ENCODE peak calls at places on chromosomes 1 and 21, in eight cellular contexts. C is adrenal gland, M is Caco-2, W is fibroblast of pulmonary artery, J is A549, F is lung, E is brain microvascular endothelial cell, Q is pancreas. I is an unnamed sample.

GRCh38 chr1:224592636-224593579 is 23.2 kb upstream of the CNIH3 start:
- DNase-seq in J (no peak), F (no peak), W (peak), Q (no peak), E (peak), M (no peak), C (no peak), I (peak)

GRCh38 chr1:226061793-226062557 is 541 bp upstream of the H3-3A start:
- DNase-seq in J (peak), W (peak), C (peak), E (peak), Q (peak), F (peak), M (peak), I (peak)

GRCh38 chr21:42569732-42570301 is 56.2 kb downstream of the SLC37A1 start:
- DNase-seq in E (no peak), M (no peak), Q (no peak), C (peak), F (no peak), W (no peak), J (no peak), I (no peak)

GRCh38 chr1:201673093-201673492 is 134.2 kb downstream of the NAV1 start:
- DNase-seq in Q (no peak), C (no peak), J (no peak), E (no peak), W (no peak), M (no peak), F (no peak), I (no peak)

GRCh38 chr1:230084408-230085177 is 17.6 kb downstream of the GALNT2 start:
- DNase-seq in M (no peak), J (peak), E (peak), W (peak), F (peak), C (peak), Q (peak), I (peak)

GRCh38 chr1:179848233-179848632 is 29.4 kb downstream of the TOR1AIP2 start:
- DNase-seq in C (no peak), J (no peak), F (no peak), E (no peak), Q (no peak), W (no peak), M (no peak), I (no peak)

GRCh38 chr1:9593492-9594465 is 5.1 kb downstream of the TMEM201 start:
- DNase-seq in W (peak), M (peak), J (peak), Q (peak), F (peak), C (peak), E (peak), I (peak)

GRCh38 chr1:228902781-228903572 is 167.7 kb downstream of the RHOU start:
- DNase-seq in M (no peak), J (peak), Q (peak), F (peak), E (peak), C (peak), W (peak), I (peak)

DNA sequence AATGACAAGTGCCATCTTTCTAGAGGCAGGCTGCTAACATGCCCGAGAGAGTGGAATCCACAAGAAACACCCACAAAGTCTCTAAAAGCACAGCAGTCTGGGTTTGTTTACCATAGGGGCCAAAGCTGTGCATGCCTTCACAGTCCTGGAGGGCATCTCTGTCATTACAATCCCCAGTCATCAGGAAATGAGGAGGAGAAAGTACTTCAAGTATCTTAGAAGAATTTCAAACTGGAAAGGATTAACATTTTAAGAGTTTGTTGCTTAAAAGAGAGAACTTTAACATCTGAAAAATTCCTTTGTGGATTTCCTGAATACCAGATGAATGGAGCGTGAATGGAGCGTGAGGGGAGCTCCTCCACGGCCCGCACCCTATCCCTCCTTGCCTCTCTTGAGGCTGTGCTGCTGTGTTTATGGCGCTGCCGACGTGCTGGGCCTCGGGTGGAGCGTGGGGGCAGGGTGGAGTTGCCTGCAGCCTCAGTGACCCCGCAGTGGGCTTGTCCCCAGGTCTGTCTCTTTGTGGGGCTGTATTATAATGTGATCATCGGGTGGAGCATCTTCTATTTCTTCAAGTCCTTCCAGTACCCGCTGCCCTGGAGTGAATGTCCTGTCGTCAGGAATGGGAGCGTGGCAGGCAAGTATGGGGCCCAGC is 23.3 kb downstream of the SLC6A17 start:
- DNase-seq in F (no peak), J (no peak), C (no peak), W (no peak), M (no peak), Q (no peak), E (no peak), I (peak)
- TF ChIP-seq CTCF in F (no peak), J (no peak), C (no peak), W (no peak), M (no peak), Q (no peak), E (no peak), I (peak)

GRCh38 chr1:3250624-3251023 is 181.6 kb downstream of the PRDM16 start:
- DNase-seq in J (no peak), E (no peak), C (no peak), Q (no peak), F (no peak), W (no peak), M (no peak), I (no peak)
- TF ChIP-seq CTCF in J (no peak), E (no peak), C (no peak), Q (no peak), F (no peak), W (no peak), M (no peak), I (no peak)

GRCh38 chr1:241847796-241848668 is at the start of gene EXO1:
- DNase-seq in J (peak), F (peak), W (peak), C (peak), Q (peak), M (peak), E (peak), I (peak)
- TF ChIP-seq CTCF in J (peak), F (peak), W (peak), C (peak), Q (no peak), M (peak), E (peak), I (peak)

DNA sequence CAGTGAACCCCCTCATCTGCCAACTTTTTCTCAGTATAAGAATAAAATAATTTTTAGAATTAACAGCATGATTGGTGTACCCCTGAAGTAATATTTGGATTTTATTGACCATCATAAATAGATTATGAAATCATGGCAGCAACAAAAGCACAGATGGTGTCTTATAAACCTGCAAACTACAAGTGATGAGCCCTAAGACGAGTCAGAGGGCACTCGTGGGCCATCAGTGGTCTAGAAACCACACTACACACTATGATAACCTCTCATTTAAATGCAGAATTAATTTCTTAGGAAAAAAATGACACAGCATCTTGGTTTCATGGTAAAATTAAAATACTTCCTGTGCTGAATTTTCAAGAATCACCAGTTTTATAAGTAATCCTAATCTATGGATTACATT is 312.4 kb downstream of the PTBP2 start:
- DNase-seq in M (no peak), W (no peak), Q (no peak), J (no peak), F (no peak), C (no peak), E (no peak), I (no peak)
- TF ChIP-seq CTCF in M (no peak), W (no peak), Q (no peak), J (no peak), F (no peak), C (no peak), E (no peak), I (no peak)

GRCh38 chr1:234610582-234611152 is 689 bp upstream of the IRF2BP2 start:
- DNase-seq in M (peak), E (peak), Q (peak), F (peak), J (peak), C (peak), W (peak), I (peak)
- TF ChIP-seq CTCF in M (peak), E (peak), Q (no peak), F (no peak), J (no peak), C (peak), W (no peak), I (no peak)

GRCh38 chr1:211944733-211945500 is 90.4 kb downstream of the INTS7 start:
- DNase-seq in C (peak), M (peak), J (peak), F (no peak), W (peak), Q (peak), E (no peak), I (no peak)
- TF ChIP-seq CTCF in C (peak), M (peak), J (peak), F (peak), W (peak), Q (peak), E (peak), I (peak)

DNA sequence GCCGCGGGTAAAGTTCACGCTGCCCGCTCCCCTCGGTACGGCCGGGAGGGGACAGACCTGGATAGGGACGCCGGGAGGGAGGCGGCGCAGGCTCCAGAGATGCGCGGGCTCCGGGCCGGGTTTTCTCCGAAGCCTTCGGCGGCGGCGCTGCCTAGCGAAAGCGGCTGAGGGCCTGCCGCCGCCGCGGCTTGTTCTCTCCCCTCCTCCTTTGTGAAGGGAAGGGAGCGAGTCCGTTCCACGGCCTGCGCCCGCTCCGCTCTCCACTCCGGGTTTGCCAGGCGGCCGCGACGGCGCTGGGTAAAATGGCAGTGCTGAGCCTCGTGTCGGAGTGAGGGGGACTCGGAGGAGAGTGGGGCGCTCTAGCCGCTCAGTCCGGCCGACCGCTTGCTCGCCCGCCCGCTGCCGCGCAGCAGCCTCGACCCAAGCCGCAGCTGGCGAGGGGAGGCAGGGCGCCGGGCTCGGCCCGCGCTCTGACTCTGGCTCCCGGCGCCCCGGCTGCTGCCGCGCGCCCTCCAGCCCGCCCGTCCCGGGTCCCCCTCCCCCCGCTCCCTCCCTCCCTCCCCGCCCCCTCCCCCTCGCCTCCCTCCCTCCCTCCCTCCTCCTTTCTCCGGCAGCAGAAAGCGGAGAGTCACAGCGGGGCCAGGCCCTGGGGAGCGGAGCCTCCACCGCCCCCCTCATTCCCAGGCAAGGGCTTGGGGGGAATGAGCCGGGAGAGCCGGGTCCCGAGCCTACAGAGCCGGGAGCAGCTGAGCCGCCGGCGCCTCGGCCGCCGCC is at the start of gene ARID1A:
- DNase-seq in J (peak), M (peak), C (peak), W (peak), F (peak), Q (peak), E (peak), I (peak)
- TF ChIP-seq CTCF in J (no peak), M (peak), C (peak), W (no peak), F (peak), Q (no peak), E (peak), I (peak)

DNA sequence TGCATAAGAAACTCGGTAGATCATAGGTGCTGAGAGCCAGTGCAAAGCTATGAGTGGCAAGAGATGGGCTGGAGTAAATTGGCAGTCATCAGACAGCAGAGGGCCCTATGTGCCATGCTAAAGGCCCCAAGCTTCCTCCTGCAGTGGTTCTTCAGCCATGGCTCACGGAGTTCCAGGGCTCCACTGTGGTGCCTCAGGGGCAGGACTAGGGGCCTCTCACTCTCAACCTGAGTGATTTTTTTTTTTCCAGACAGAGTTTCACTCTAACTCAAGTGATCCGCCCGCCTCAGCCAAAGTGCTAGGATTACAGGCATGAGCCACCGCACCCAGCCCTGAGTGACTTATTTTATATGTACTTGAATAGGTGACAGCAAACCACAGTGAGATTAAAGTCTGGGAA is 10.4 kb upstream of the GJA8 start:
- DNase-seq in E (no peak), C (no peak), J (peak), F (no peak), Q (no peak), M (no peak), W (peak), I (no peak)
- TF ChIP-seq CTCF in E (peak), C (no peak), J (no peak), F (no peak), Q (no peak), M (no peak), W (no peak), I (no peak)

GRCh38 chr1:53592521-53592982 is 133.4 kb downstream of the DMRTB1 start:
- DNase-seq in E (peak), W (peak), M (peak), F (peak), J (peak), C (no peak), Q (no peak), I (peak)

GRCh38 chr1:53595906-53596305 is 136.7 kb downstream of the DMRTB1 start:
- DNase-seq in W (no peak), E (no peak), J (no peak), M (no peak), F (no peak), Q (no peak), C (no peak), I (no peak)

GRCh38 chr1:53592985-53593757 is 134.0 kb downstream of the DMRTB1 start:
- DNase-seq in F (no peak), M (no peak), C (no peak), E (no peak), W (no peak), Q (no peak), J (no peak), I (no peak)

GRCh38 chr1:53593758-53594380 is 134.7 kb downstream of the DMRTB1 start:
- DNase-seq in W (peak), E (no peak), Q (no peak), F (peak), C (no peak), M (no peak), J (peak), I (no peak)

DNA sequence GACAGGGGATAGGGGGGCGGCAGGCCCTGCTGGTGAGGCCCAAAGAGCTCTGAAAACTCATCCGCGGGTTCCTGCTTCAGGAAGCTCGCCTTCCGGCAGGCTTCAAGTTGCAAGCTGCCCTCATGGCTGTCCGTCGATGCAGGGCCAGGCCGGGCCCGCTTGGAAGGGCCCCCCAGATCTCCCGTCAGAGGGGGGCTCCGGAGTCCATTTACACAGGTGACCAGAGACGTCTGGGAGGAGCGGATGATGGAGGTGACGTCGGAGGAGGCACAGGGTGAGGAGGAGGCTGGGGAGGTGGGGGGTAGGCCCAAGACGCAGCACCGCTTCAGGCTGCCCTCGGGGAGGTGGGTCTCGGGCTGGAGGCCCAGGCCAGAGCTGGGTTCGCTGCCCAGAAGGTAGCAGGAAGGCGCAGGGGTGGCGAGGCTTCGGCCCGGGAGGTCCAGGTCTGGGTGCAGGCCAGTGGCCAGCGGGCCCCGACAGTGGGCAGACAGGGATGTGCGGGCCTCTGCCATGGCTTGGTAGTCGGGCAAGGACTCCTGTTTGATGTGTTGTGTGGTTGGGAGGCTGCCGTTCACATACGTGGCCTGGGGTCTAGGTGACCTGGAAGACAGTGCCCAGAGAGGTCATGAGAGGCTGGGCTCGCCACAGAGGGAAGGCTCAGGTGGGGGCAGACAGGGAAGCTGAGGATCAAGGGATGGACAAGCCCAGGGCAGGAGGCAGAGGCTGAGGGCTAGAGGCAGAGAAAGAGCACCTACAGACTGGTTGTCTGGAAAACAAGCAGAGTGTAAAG is 135.4 kb downstream of the DMRTB1 start:
- DNase-seq in E (no peak), J (no peak), C (no peak), Q (no peak), F (no peak), W (no peak), M (no peak), I (no peak)
- TF ChIP-seq CTCF in E (no peak), J (no peak), C (no peak), Q (no peak), F (no peak), W (no peak), M (no peak), I (no peak)

DNA sequence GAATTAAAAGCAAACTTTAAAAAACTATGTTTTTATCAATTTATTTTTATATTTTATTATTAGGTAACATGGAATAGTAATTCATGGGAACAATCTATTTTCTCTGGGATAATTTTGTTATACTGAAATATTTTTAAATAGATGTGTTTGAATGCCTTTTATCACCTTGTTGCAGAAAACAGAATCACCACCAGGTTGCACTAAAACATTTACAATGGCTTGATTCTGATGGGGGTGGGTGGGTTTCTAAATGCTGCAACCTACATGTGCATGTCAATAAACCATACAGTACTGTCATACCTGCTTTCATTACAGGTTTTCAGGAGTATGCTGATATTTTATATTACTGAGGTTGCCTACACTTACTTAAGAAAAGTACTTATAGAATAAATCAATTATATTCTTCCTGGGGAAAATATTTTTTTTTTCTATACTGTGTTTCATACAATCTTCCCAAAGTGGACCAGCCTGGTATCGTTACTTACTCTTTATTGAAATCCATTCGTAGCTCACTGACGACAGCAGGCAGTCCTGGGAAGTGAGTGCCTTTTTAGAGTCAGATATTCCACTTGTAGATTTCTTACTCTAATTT is 132.8 kb downstream of the PTPRC start:
- DNase-seq in W (peak), C (no peak), Q (no peak), J (peak), F (no peak), M (peak), E (peak), I (peak)
- TF ChIP-seq CTCF in W (peak), C (peak), Q (no peak), J (peak), F (no peak), M (peak), E (peak), I (peak)